ENCODE peak calls at places on chromosomes 5 and 9, in nine cellular contexts. One of them, this sample, is unnamed.
A peak's percentile ranks its signal among the peaks of the same experiment; 100 is the strongest.

GRCh38 chr9:73916016-73916673 is 581.0 kb upstream of the RORB start:
- DNase-seq in CD8-positive, alpha-beta memory T cell: no peak
- DNase-seq in GM23248: peak; percentile 1
- DNase-seq in thoracic aorta: no peak
- DNase-seq in uterus: no peak
- DNase-seq in body of pancreas: no peak
- DNase-seq in ascending aorta: no peak
- DNase-seq in mammary epithelial cell: peak; percentile 20
- DNase-seq in CD4-positive, CD25-positive, alpha-beta regulatory T cell: no peak
- DNase-seq in this sample: no peak

GRCh38 chr9:29213374-29214161 is 1640.3 kb upstream of the C9orf72 start:
- DNase-seq in uterus: peak; percentile 21
- DNase-seq in CD8-positive, alpha-beta memory T cell: no peak
- DNase-seq in body of pancreas: no peak
- DNase-seq in CD4-positive, CD25-positive, alpha-beta regulatory T cell: no peak
- DNase-seq in GM23248: no peak
- DNase-seq in mammary epithelial cell: peak; percentile 69
- DNase-seq in ascending aorta: no peak
- DNase-seq in thoracic aorta: no peak
- DNase-seq in this sample: no peak

GRCh38 chr5:83927140-83927733 is 206.6 kb upstream of the HAPLN1 start:
- DNase-seq in CD4-positive, CD25-positive, alpha-beta regulatory T cell: peak; percentile 9
- DNase-seq in uterus: peak; percentile 28
- DNase-seq in GM23248: peak; percentile 69
- DNase-seq in mammary epithelial cell: peak; percentile 23
- DNase-seq in body of pancreas: peak; percentile 52
- DNase-seq in CD8-positive, alpha-beta memory T cell: no peak
- DNase-seq in thoracic aorta: no peak
- DNase-seq in ascending aorta: peak; percentile 71
- DNase-seq in this sample: peak; percentile 57

GRCh38 chr9:4182831-4183230 is 117.0 kb downstream of the GLIS3 start:
- DNase-seq in GM23248: peak; percentile 4
- DNase-seq in mammary epithelial cell: no peak
- DNase-seq in uterus: no peak
- DNase-seq in ascending aorta: no peak
- DNase-seq in CD4-positive, CD25-positive, alpha-beta regulatory T cell: no peak
- DNase-seq in thoracic aorta: no peak
- DNase-seq in CD8-positive, alpha-beta memory T cell: no peak
- DNase-seq in body of pancreas: no peak
- DNase-seq in this sample: no peak

GRCh38 chr5:111295649-111296048 is 71.5 kb downstream of the CAMK4 start:
- DNase-seq in GM23248: no peak
- DNase-seq in ascending aorta: no peak
- DNase-seq in thoracic aorta: no peak
- DNase-seq in CD8-positive, alpha-beta memory T cell: no peak
- DNase-seq in body of pancreas: no peak
- DNase-seq in CD4-positive, CD25-positive, alpha-beta regulatory T cell: no peak
- DNase-seq in uterus: no peak
- DNase-seq in mammary epithelial cell: no peak
- DNase-seq in this sample: no peak

GRCh38 chr9:134689320-134690181 is 47.9 kb downstream of the COL5A1 start:
- DNase-seq in CD4-positive, CD25-positive, alpha-beta regulatory T cell: no peak
- DNase-seq in mammary epithelial cell: peak; percentile 32
- DNase-seq in CD8-positive, alpha-beta memory T cell: no peak
- DNase-seq in body of pancreas: peak; percentile 60
- DNase-seq in thoracic aorta: peak; percentile 36
- DNase-seq in uterus: peak; percentile 77
- DNase-seq in ascending aorta: peak; percentile 83
- DNase-seq in GM23248: peak; percentile 71
- DNase-seq in this sample: peak; percentile 29

GRCh38 chr5:125578551-125578950 is 832.1 kb upstream of the ZNF608 start:
- DNase-seq in GM23248: no peak
- DNase-seq in mammary epithelial cell: no peak
- DNase-seq in CD8-positive, alpha-beta memory T cell: no peak
- DNase-seq in uterus: no peak
- DNase-seq in body of pancreas: no peak
- DNase-seq in CD4-positive, CD25-positive, alpha-beta regulatory T cell: no peak
- DNase-seq in ascending aorta: no peak
- DNase-seq in thoracic aorta: no peak
- DNase-seq in this sample: no peak

GRCh38 chr9:133822439-133823065 is 84.4 kb upstream of the SARDH start:
- DNase-seq in mammary epithelial cell: no peak
- DNase-seq in uterus: no peak
- DNase-seq in thoracic aorta: no peak
- DNase-seq in body of pancreas: no peak
- DNase-seq in CD4-positive, CD25-positive, alpha-beta regulatory T cell: no peak
- DNase-seq in CD8-positive, alpha-beta memory T cell: no peak
- DNase-seq in ascending aorta: no peak
- DNase-seq in GM23248: no peak
- DNase-seq in this sample: no peak

GRCh38 chr5:136162001-136162400 is 29.4 kb downstream of the SMAD5 start:
- DNase-seq in CD8-positive, alpha-beta memory T cell: no peak
- DNase-seq in CD4-positive, CD25-positive, alpha-beta regulatory T cell: no peak
- DNase-seq in thoracic aorta: no peak
- DNase-seq in uterus: no peak
- DNase-seq in GM23248: no peak
- DNase-seq in body of pancreas: no peak
- DNase-seq in mammary epithelial cell: no peak
- DNase-seq in ascending aorta: no peak
- DNase-seq in this sample: no peak

GRCh38 chr9:20044686-20045085 is 255.8 kb upstream of the SLC24A2 start:
- DNase-seq in CD8-positive, alpha-beta memory T cell: no peak
- DNase-seq in uterus: no peak
- DNase-seq in mammary epithelial cell: peak; percentile 12
- DNase-seq in body of pancreas: no peak
- DNase-seq in CD4-positive, CD25-positive, alpha-beta regulatory T cell: peak; percentile 25
- DNase-seq in GM23248: no peak
- DNase-seq in thoracic aorta: no peak
- DNase-seq in ascending aorta: no peak
- DNase-seq in this sample: no peak

GRCh38 chr5:93735378-93735777 is 6.0 kb downstream of the POU5F2 start:
- DNase-seq in ascending aorta: no peak
- DNase-seq in CD4-positive, CD25-positive, alpha-beta regulatory T cell: no peak
- DNase-seq in mammary epithelial cell: no peak
- DNase-seq in uterus: no peak
- DNase-seq in CD8-positive, alpha-beta memory T cell: no peak
- DNase-seq in thoracic aorta: no peak
- DNase-seq in GM23248: peak; percentile 38
- DNase-seq in body of pancreas: no peak
- DNase-seq in this sample: no peak

GRCh38 chr9:104900871-104901270 is 27.1 kb downstream of the ABCA1 start:
- DNase-seq in thoracic aorta: no peak
- DNase-seq in body of pancreas: no peak
- DNase-seq in GM23248: no peak
- DNase-seq in CD4-positive, CD25-positive, alpha-beta regulatory T cell: no peak
- DNase-seq in uterus: no peak
- DNase-seq in CD8-positive, alpha-beta memory T cell: no peak
- DNase-seq in mammary epithelial cell: peak; percentile 48
- DNase-seq in ascending aorta: no peak
- DNase-seq in this sample: no peak

DNA sequence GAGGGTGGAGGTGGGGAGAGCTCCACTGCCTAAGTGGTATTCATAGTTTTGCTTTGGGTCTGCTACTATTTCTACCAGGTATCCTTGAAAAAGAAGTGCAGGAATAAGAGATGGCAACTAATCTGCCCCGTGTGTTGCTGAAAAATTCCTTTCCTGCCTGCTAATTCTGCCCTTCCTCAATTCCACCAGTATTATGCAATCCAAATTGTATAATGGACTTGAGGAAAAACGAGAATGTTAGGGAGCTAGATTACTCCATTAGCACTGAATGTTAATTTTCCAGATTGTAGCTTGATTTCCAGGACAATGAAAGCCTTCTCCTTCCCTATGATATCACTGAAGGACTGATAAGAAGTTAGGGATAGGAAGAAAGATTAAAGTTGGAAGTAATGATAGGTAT is 16.9 kb downstream of the ADAM19 start:
- DNase-seq in uterus: no peak
- DNase-seq in CD4-positive, CD25-positive, alpha-beta regulatory T cell: no peak
- DNase-seq in body of pancreas: no peak
- DNase-seq in mammary epithelial cell: no peak
- DNase-seq in GM23248: peak; percentile 36
- DNase-seq in ascending aorta: peak; percentile 45
- DNase-seq in thoracic aorta: no peak
- DNase-seq in CD8-positive, alpha-beta memory T cell: no peak
- DNase-seq in this sample: no peak
- H3K4me1 ChIP-seq in uterus: peaks cover 10% of the 10 kb centered on the region
- H3K4me1 ChIP-seq in CD4-positive, CD25-positive, alpha-beta regulatory T cell: peaks cover 20% of the 10 kb centered on the region
- H3K4me1 ChIP-seq in body of pancreas: peaks cover 4% of the 10 kb centered on the region
- H3K4me1 ChIP-seq in mammary epithelial cell: peaks cover 42% of the 10 kb centered on the region
- H3K4me1 ChIP-seq in GM23248: peaks cover 56% of the 10 kb centered on the region
- H3K4me1 ChIP-seq in ascending aorta: peaks cover 9% of the 10 kb centered on the region
- H3K4me1 ChIP-seq in thoracic aorta: peaks cover 69% of the 10 kb centered on the region
- H3K4me1 ChIP-seq in CD8-positive, alpha-beta memory T cell: peaks cover 6% of the 10 kb centered on the region
- H3K4me1 ChIP-seq in this sample: peaks cover 70% of the 10 kb centered on the region

GRCh38 chr5:172873513-172873912 is 39.5 kb downstream of the ERGIC1 start:
- DNase-seq in CD4-positive, CD25-positive, alpha-beta regulatory T cell: no peak
- DNase-seq in body of pancreas: no peak
- DNase-seq in GM23248: no peak
- DNase-seq in ascending aorta: no peak
- DNase-seq in uterus: peak; percentile 20
- DNase-seq in CD8-positive, alpha-beta memory T cell: no peak
- DNase-seq in thoracic aorta: no peak
- DNase-seq in mammary epithelial cell: no peak
- DNase-seq in this sample: no peak

GRCh38 chr5:172872997-172873491 is 39.0 kb downstream of the ERGIC1 start:
- DNase-seq in mammary epithelial cell: no peak
- DNase-seq in body of pancreas: peak; percentile 76
- DNase-seq in thoracic aorta: no peak
- DNase-seq in CD8-positive, alpha-beta memory T cell: no peak
- DNase-seq in ascending aorta: peak; percentile 96
- DNase-seq in GM23248: peak; percentile 66
- DNase-seq in CD4-positive, CD25-positive, alpha-beta regulatory T cell: no peak
- DNase-seq in uterus: peak; percentile 89
- DNase-seq in this sample: no peak

GRCh38 chr5:172871561-172871960 is 37.5 kb downstream of the ERGIC1 start:
- DNase-seq in CD4-positive, CD25-positive, alpha-beta regulatory T cell: no peak
- DNase-seq in uterus: no peak
- DNase-seq in mammary epithelial cell: no peak
- DNase-seq in ascending aorta: no peak
- DNase-seq in GM23248: no peak
- DNase-seq in body of pancreas: no peak
- DNase-seq in CD8-positive, alpha-beta memory T cell: no peak
- DNase-seq in thoracic aorta: no peak
- DNase-seq in this sample: no peak

GRCh38 chr5:172870807-172871431 is 36.9 kb downstream of the ERGIC1 start:
- DNase-seq in CD4-positive, CD25-positive, alpha-beta regulatory T cell: no peak
- DNase-seq in GM23248: no peak
- DNase-seq in uterus: peak; percentile 36
- DNase-seq in thoracic aorta: no peak
- DNase-seq in CD8-positive, alpha-beta memory T cell: no peak
- DNase-seq in ascending aorta: no peak
- DNase-seq in body of pancreas: no peak
- DNase-seq in mammary epithelial cell: peak; percentile 80
- DNase-seq in this sample: no peak

GRCh38 chr5:172871982-172872381 is 37.9 kb downstream of the ERGIC1 start:
- DNase-seq in thoracic aorta: no peak
- DNase-seq in CD8-positive, alpha-beta memory T cell: no peak
- DNase-seq in uterus: no peak
- DNase-seq in mammary epithelial cell: no peak
- DNase-seq in body of pancreas: no peak
- DNase-seq in GM23248: peak; percentile 72
- DNase-seq in ascending aorta: no peak
- DNase-seq in CD4-positive, CD25-positive, alpha-beta regulatory T cell: no peak
- DNase-seq in this sample: no peak
- H3K4me1 ChIP-seq in thoracic aorta: peaks cover 89% of the 10 kb centered on the region
- H3K4me1 ChIP-seq in CD8-positive, alpha-beta memory T cell: peaks cover 4% of the 10 kb centered on the region
- H3K4me1 ChIP-seq in uterus: peaks cover 39% of the 10 kb centered on the region
- H3K4me1 ChIP-seq in mammary epithelial cell: peaks cover 57% of the 10 kb centered on the region
- H3K4me1 ChIP-seq in body of pancreas: peaks cover 74% of the 10 kb centered on the region
- H3K4me1 ChIP-seq in GM23248: peaks cover 70% of the 10 kb centered on the region
- H3K4me1 ChIP-seq in ascending aorta: peaks cover 42% of the 10 kb centered on the region
- H3K4me1 ChIP-seq in CD4-positive, CD25-positive, alpha-beta regulatory T cell: no peaks in the 10 kb centered on the region
- H3K4me1 ChIP-seq in this sample: peaks cover 35% of the 10 kb centered on the region

GRCh38 chr9:113528088-113528487 is 64.6 kb downstream of the RGS3 start:
- DNase-seq in ascending aorta: no peak
- DNase-seq in GM23248: no peak
- DNase-seq in CD4-positive, CD25-positive, alpha-beta regulatory T cell: no peak
- DNase-seq in uterus: no peak
- DNase-seq in CD8-positive, alpha-beta memory T cell: no peak
- DNase-seq in mammary epithelial cell: peak; percentile 16
- DNase-seq in thoracic aorta: no peak
- DNase-seq in body of pancreas: no peak
- DNase-seq in this sample: no peak
- H3K4me1 ChIP-seq in ascending aorta: peaks cover 25% of the 10 kb centered on the region
- H3K4me1 ChIP-seq in GM23248: peaks cover 11% of the 10 kb centered on the region
- H3K4me1 ChIP-seq in CD4-positive, CD25-positive, alpha-beta regulatory T cell: peaks cover 24% of the 10 kb centered on the region
- H3K4me1 ChIP-seq in uterus: peaks cover 5% of the 10 kb centered on the region
- H3K4me1 ChIP-seq in CD8-positive, alpha-beta memory T cell: peaks cover 38% of the 10 kb centered on the region
- H3K4me1 ChIP-seq in mammary epithelial cell: peaks cover 3% of the 10 kb centered on the region
- H3K4me1 ChIP-seq in thoracic aorta: peaks cover 63% of the 10 kb centered on the region
- H3K4me1 ChIP-seq in body of pancreas: no peaks in the 10 kb centered on the region
- H3K4me1 ChIP-seq in this sample: no peaks in the 10 kb centered on the region

GRCh38 chr5:131605086-131605485 is 29.9 kb downstream of the RAPGEF6 start:
- DNase-seq in uterus: no peak
- DNase-seq in CD4-positive, CD25-positive, alpha-beta regulatory T cell: no peak
- DNase-seq in body of pancreas: no peak
- DNase-seq in thoracic aorta: no peak
- DNase-seq in ascending aorta: no peak
- DNase-seq in GM23248: no peak
- DNase-seq in CD8-positive, alpha-beta memory T cell: no peak
- DNase-seq in mammary epithelial cell: no peak
- DNase-seq in this sample: no peak
- H3K4me1 ChIP-seq in uterus: peaks cover 4% of the 10 kb centered on the region
- H3K4me1 ChIP-seq in CD4-positive, CD25-positive, alpha-beta regulatory T cell: peaks cover 10% of the 10 kb centered on the region
- H3K4me1 ChIP-seq in body of pancreas: peaks cover 34% of the 10 kb centered on the region
- H3K4me1 ChIP-seq in thoracic aorta: peaks cover 34% of the 10 kb centered on the region
- H3K4me1 ChIP-seq in ascending aorta: peaks cover 8% of the 10 kb centered on the region
- H3K4me1 ChIP-seq in GM23248: peaks cover 5% of the 10 kb centered on the region
- H3K4me1 ChIP-seq in CD8-positive, alpha-beta memory T cell: peaks cover 28% of the 10 kb centered on the region
- H3K4me1 ChIP-seq in mammary epithelial cell: peaks cover 5% of the 10 kb centered on the region
- H3K4me1 ChIP-seq in this sample: no peaks in the 10 kb centered on the region

GRCh38 chr5:74063346-74063745 is 437.4 kb downstream of the ARHGEF28 start:
- DNase-seq in uterus: no peak
- DNase-seq in GM23248: no peak
- DNase-seq in CD4-positive, CD25-positive, alpha-beta regulatory T cell: no peak
- DNase-seq in body of pancreas: no peak
- DNase-seq in thoracic aorta: no peak
- DNase-seq in mammary epithelial cell: no peak
- DNase-seq in CD8-positive, alpha-beta memory T cell: no peak
- DNase-seq in ascending aorta: no peak
- DNase-seq in this sample: no peak
- H3K4me1 ChIP-seq in uterus: no peaks in the 10 kb centered on the region
- H3K4me1 ChIP-seq in GM23248: peaks cover 20% of the 10 kb centered on the region
- H3K4me1 ChIP-seq in CD4-positive, CD25-positive, alpha-beta regulatory T cell: no peaks in the 10 kb centered on the region
- H3K4me1 ChIP-seq in body of pancreas: no peaks in the 10 kb centered on the region
- H3K4me1 ChIP-seq in thoracic aorta: peaks cover 10% of the 10 kb centered on the region
- H3K4me1 ChIP-seq in mammary epithelial cell: peaks cover 29% of the 10 kb centered on the region
- H3K4me1 ChIP-seq in CD8-positive, alpha-beta memory T cell: no peaks in the 10 kb centered on the region
- H3K4me1 ChIP-seq in ascending aorta: no peaks in the 10 kb centered on the region
- H3K4me1 ChIP-seq in this sample: peaks cover 19% of the 10 kb centered on the region

DNA sequence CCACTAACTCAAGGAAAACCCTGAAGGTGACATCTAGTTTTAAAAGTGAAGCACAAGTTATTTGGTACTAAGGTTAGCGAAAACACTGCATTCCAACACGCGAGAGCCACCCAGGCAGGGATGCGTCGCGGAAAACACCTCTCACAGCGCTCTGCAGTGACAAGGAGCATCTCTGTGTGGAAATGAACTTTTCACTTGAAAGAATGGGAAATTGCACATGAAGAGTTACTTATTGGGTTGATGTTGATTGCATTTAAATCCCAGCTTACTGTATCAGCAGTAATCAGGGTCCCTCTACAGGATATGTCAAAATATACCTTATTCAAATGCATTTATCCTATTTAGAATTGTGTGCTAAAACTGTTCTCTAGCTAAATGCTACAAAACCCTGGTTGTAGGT is 144.4 kb downstream of the BNC2 start:
- DNase-seq in CD4-positive, CD25-positive, alpha-beta regulatory T cell: no peak
- DNase-seq in thoracic aorta: no peak
- DNase-seq in mammary epithelial cell: peak; percentile 12
- DNase-seq in body of pancreas: no peak
- DNase-seq in GM23248: peak; percentile 58
- DNase-seq in uterus: no peak
- DNase-seq in ascending aorta: no peak
- DNase-seq in CD8-positive, alpha-beta memory T cell: no peak
- DNase-seq in this sample: no peak
- H3K4me1 ChIP-seq in CD4-positive, CD25-positive, alpha-beta regulatory T cell: no peaks in the 10 kb centered on the region
- H3K4me1 ChIP-seq in thoracic aorta: peaks cover 24% of the 10 kb centered on the region
- H3K4me1 ChIP-seq in mammary epithelial cell: peaks cover 9% of the 10 kb centered on the region
- H3K4me1 ChIP-seq in body of pancreas: peaks cover 9% of the 10 kb centered on the region
- H3K4me1 ChIP-seq in GM23248: peaks cover 59% of the 10 kb centered on the region
- H3K4me1 ChIP-seq in uterus: no peaks in the 10 kb centered on the region
- H3K4me1 ChIP-seq in ascending aorta: peaks cover 2% of the 10 kb centered on the region
- H3K4me1 ChIP-seq in CD8-positive, alpha-beta memory T cell: no peaks in the 10 kb centered on the region
- H3K4me1 ChIP-seq in this sample: no peaks in the 10 kb centered on the region

This sample was measured in HCT116.